ENCODE peak calls at places on chromosomes 1 and 21, in eight cellular contexts. One of them, this sample, is unnamed.

GRCh38 chr1:44347280-44347679 is 7.8 kb downstream of the ERI3 start:
- DNase-seq in left lung: no peak
- DNase-seq in GM04503: peak; percentile 63
- DNase-seq in fibroblast of the aortic adventitia: peak; percentile 87
- DNase-seq in amniotic epithelial cell: no peak
- DNase-seq in Panc1: no peak
- DNase-seq in epithelial cell of esophagus: no peak
- DNase-seq in GM20000: no peak
- DNase-seq in this sample: peak; percentile 29

GRCh38 chr1:241895013-241895412 is 47.0 kb downstream of the EXO1 start:
- DNase-seq in GM20000: peak; percentile 24
- DNase-seq in Panc1: no peak
- DNase-seq in epithelial cell of esophagus: peak; percentile 47
- DNase-seq in left lung: no peak
- DNase-seq in fibroblast of the aortic adventitia: no peak
- DNase-seq in amniotic epithelial cell: no peak
- DNase-seq in GM04503: no peak
- DNase-seq in this sample: no peak

GRCh38 chr1:159005161-159005560 is 4.5 kb upstream of the IFI16 start:
- DNase-seq in Panc1: no peak
- DNase-seq in epithelial cell of esophagus: no peak
- DNase-seq in fibroblast of the aortic adventitia: peak; percentile 47
- DNase-seq in GM20000: no peak
- DNase-seq in amniotic epithelial cell: peak; percentile 48
- DNase-seq in left lung: no peak
- DNase-seq in GM04503: no peak
- DNase-seq in this sample: peak; percentile 35

GRCh38 chr1:40256401-40257084 is 1.5 kb upstream of the ZMPSTE24 start:
- DNase-seq in GM04503: no peak
- DNase-seq in fibroblast of the aortic adventitia: no peak
- DNase-seq in Panc1: no peak
- DNase-seq in left lung: no peak
- DNase-seq in amniotic epithelial cell: no peak
- DNase-seq in epithelial cell of esophagus: no peak
- DNase-seq in GM20000: no peak
- DNase-seq in this sample: peak; percentile 24

GRCh38 chr21:45366931-45367401 is 38.0 kb upstream of the COL18A1 start:
- DNase-seq in Panc1: no peak
- DNase-seq in amniotic epithelial cell: peak; percentile 97
- DNase-seq in GM04503: peak; percentile 65
- DNase-seq in epithelial cell of esophagus: no peak
- DNase-seq in GM20000: no peak
- DNase-seq in left lung: peak; percentile 81
- DNase-seq in fibroblast of the aortic adventitia: peak; percentile 91
- DNase-seq in this sample: peak; percentile 67

GRCh38 chr1:150576794-150577556 is 2.4 kb downstream of the MCL1 start:
- DNase-seq in left lung: no peak
- DNase-seq in GM20000: no peak
- DNase-seq in fibroblast of the aortic adventitia: peak; percentile 46
- DNase-seq in epithelial cell of esophagus: peak; percentile 44
- DNase-seq in GM04503: no peak
- DNase-seq in Panc1: no peak
- DNase-seq in amniotic epithelial cell: peak; percentile 36
- DNase-seq in this sample: peak; percentile 35

GRCh38 chr21:41283211-41283818 is 33.3 kb upstream of the FAM3B start:
- DNase-seq in epithelial cell of esophagus: peak; percentile 87
- DNase-seq in left lung: no peak
- DNase-seq in GM20000: peak; percentile 79
- DNase-seq in fibroblast of the aortic adventitia: peak; percentile 94
- DNase-seq in amniotic epithelial cell: peak; percentile 84
- DNase-seq in Panc1: peak; percentile 54
- DNase-seq in GM04503: peak; percentile 41
- DNase-seq in this sample: peak; percentile 95

GRCh38 chr1:42784946-42785693 is at the start of gene TMEM269:
- DNase-seq in left lung: peak; percentile 80
- DNase-seq in epithelial cell of esophagus: no peak
- DNase-seq in Panc1: no peak
- DNase-seq in amniotic epithelial cell: no peak
- DNase-seq in fibroblast of the aortic adventitia: peak; percentile 1
- DNase-seq in GM04503: no peak
- DNase-seq in GM20000: peak; percentile 65
- DNase-seq in this sample: peak; percentile 26

GRCh38 chr1:103309761-103310160 is 201.4 kb upstream of the COL11A1 start:
- DNase-seq in epithelial cell of esophagus: no peak
- DNase-seq in GM04503: no peak
- DNase-seq in Panc1: no peak
- DNase-seq in left lung: no peak
- DNase-seq in fibroblast of the aortic adventitia: no peak
- DNase-seq in GM20000: no peak
- DNase-seq in amniotic epithelial cell: no peak
- DNase-seq in this sample: no peak

GRCh38 chr1:202282017-202282335 is 59.8 kb downstream of the UBE2T start:
- DNase-seq in GM04503: no peak
- DNase-seq in fibroblast of the aortic adventitia: no peak
- DNase-seq in Panc1: no peak
- DNase-seq in amniotic epithelial cell: no peak
- DNase-seq in GM20000: no peak
- DNase-seq in epithelial cell of esophagus: no peak
- DNase-seq in left lung: peak; percentile 26
- DNase-seq in this sample: no peak

GRCh38 chr21:27001526-27001925 is 34.6 kb upstream of the ADAMTS5 start:
- DNase-seq in GM20000: no peak
- DNase-seq in amniotic epithelial cell: no peak
- DNase-seq in Panc1: no peak
- DNase-seq in left lung: no peak
- DNase-seq in GM04503: peak; percentile 22
- DNase-seq in epithelial cell of esophagus: no peak
- DNase-seq in fibroblast of the aortic adventitia: no peak
- DNase-seq in this sample: no peak

GRCh38 chr1:116664366-116664983 is 3.1 kb downstream of the IGSF3 start:
- DNase-seq in amniotic epithelial cell: no peak
- DNase-seq in Panc1: no peak
- DNase-seq in GM04503: no peak
- DNase-seq in fibroblast of the aortic adventitia: no peak
- DNase-seq in left lung: no peak
- DNase-seq in GM20000: no peak
- DNase-seq in epithelial cell of esophagus: peak; percentile 77
- DNase-seq in this sample: no peak

GRCh38 chr1:41503507-41504125 is 19.1 kb upstream of the EDN2 start:
- DNase-seq in epithelial cell of esophagus: no peak
- DNase-seq in left lung: peak; percentile 40
- DNase-seq in Panc1: no peak
- DNase-seq in fibroblast of the aortic adventitia: no peak
- DNase-seq in GM20000: no peak
- DNase-seq in GM04503: no peak
- DNase-seq in amniotic epithelial cell: no peak
- DNase-seq in this sample: peak; percentile 62

GRCh38 chr1:209931141-209931540 is 6.9 kb upstream of the SYT14 start:
- DNase-seq in GM20000: no peak
- DNase-seq in GM04503: no peak
- DNase-seq in amniotic epithelial cell: no peak
- DNase-seq in Panc1: no peak
- DNase-seq in left lung: no peak
- DNase-seq in epithelial cell of esophagus: no peak
- DNase-seq in fibroblast of the aortic adventitia: no peak
- DNase-seq in this sample: no peak

GRCh38 chr1:60575326-60575874 is 501.8 kb upstream of the C1orf87 start:
- DNase-seq in GM20000: no peak
- DNase-seq in epithelial cell of esophagus: no peak
- DNase-seq in GM04503: no peak
- DNase-seq in Panc1: no peak
- DNase-seq in fibroblast of the aortic adventitia: no peak
- DNase-seq in amniotic epithelial cell: no peak
- DNase-seq in left lung: no peak
- DNase-seq in this sample: no peak

GRCh38 chr1:52927219-52928082 is at the start of gene SCP2:
- DNase-seq in amniotic epithelial cell: peak; percentile 48
- DNase-seq in GM04503: no peak
- DNase-seq in epithelial cell of esophagus: peak; percentile 79
- DNase-seq in GM20000: peak; percentile 89
- DNase-seq in fibroblast of the aortic adventitia: peak; percentile 70
- DNase-seq in Panc1: no peak
- DNase-seq in left lung: peak; percentile 95
- DNase-seq in this sample: peak; percentile 83

GRCh38 chr1:92299477-92300125 is 742 bp downstream of the RPAP2 start:
- DNase-seq in fibroblast of the aortic adventitia: peak; percentile 18
- DNase-seq in amniotic epithelial cell: no peak
- DNase-seq in epithelial cell of esophagus: peak; percentile 20
- DNase-seq in GM04503: no peak
- DNase-seq in left lung: no peak
- DNase-seq in Panc1: no peak
- DNase-seq in GM20000: peak; percentile 7
- DNase-seq in this sample: peak; percentile 12

GRCh38 chr1:64691631-64692030 is 53.2 kb upstream of the RAVER2 start:
- DNase-seq in Panc1: no peak
- DNase-seq in left lung: no peak
- DNase-seq in amniotic epithelial cell: peak; percentile 73
- DNase-seq in fibroblast of the aortic adventitia: no peak
- DNase-seq in GM20000: no peak
- DNase-seq in GM04503: no peak
- DNase-seq in epithelial cell of esophagus: peak; percentile 45
- DNase-seq in this sample: peak; percentile 18

GRCh38 chr1:30028939-30029338 is 694.4 kb downstream of the MATN1 start:
- DNase-seq in epithelial cell of esophagus: no peak
- DNase-seq in fibroblast of the aortic adventitia: no peak
- DNase-seq in Panc1: no peak
- DNase-seq in amniotic epithelial cell: no peak
- DNase-seq in GM04503: no peak
- DNase-seq in GM20000: no peak
- DNase-seq in left lung: no peak
- DNase-seq in this sample: no peak

GRCh38 chr1:33516428-33516827 is 44.0 kb downstream of the ZSCAN20 start:
- DNase-seq in left lung: no peak
- DNase-seq in epithelial cell of esophagus: no peak
- DNase-seq in fibroblast of the aortic adventitia: no peak
- DNase-seq in Panc1: no peak
- DNase-seq in GM20000: no peak
- DNase-seq in GM04503: no peak
- DNase-seq in amniotic epithelial cell: no peak
- DNase-seq in this sample: no peak

GRCh38 chr1:33004628-33005027 is 32.1 kb downstream of the AK2 start:
- DNase-seq in GM20000: no peak
- DNase-seq in amniotic epithelial cell: no peak
- DNase-seq in left lung: no peak
- DNase-seq in GM04503: no peak
- DNase-seq in Panc1: no peak
- DNase-seq in fibroblast of the aortic adventitia: peak; percentile 37
- DNase-seq in epithelial cell of esophagus: peak; percentile 97
- DNase-seq in this sample: no peak

GRCh38 chr21:45040739-45041138 is 33.6 kb upstream of the ADARB1 start:
- DNase-seq in epithelial cell of esophagus: no peak
- DNase-seq in left lung: no peak
- DNase-seq in amniotic epithelial cell: no peak
- DNase-seq in GM20000: no peak
- DNase-seq in Panc1: no peak
- DNase-seq in fibroblast of the aortic adventitia: no peak
- DNase-seq in GM04503: no peak
- DNase-seq in this sample: no peak

GRCh38 chr1:30305519-30305918 is 417.9 kb downstream of the MATN1 start:
- DNase-seq in left lung: no peak
- DNase-seq in fibroblast of the aortic adventitia: no peak
- DNase-seq in GM04503: no peak
- DNase-seq in amniotic epithelial cell: no peak
- DNase-seq in epithelial cell of esophagus: no peak
- DNase-seq in Panc1: no peak
- DNase-seq in GM20000: no peak
- DNase-seq in this sample: no peak

GRCh38 chr1:8274396-8274795 is 43.5 kb upstream of the SLC45A1 start:
- DNase-seq in GM20000: no peak
- DNase-seq in epithelial cell of esophagus: no peak
- DNase-seq in left lung: no peak
- DNase-seq in fibroblast of the aortic adventitia: no peak
- DNase-seq in amniotic epithelial cell: no peak
- DNase-seq in GM04503: no peak
- DNase-seq in Panc1: no peak
- DNase-seq in this sample: no peak

GRCh38 chr1:168362991-168363390 is 82.3 kb downstream of the TBX19 start:
- DNase-seq in epithelial cell of esophagus: no peak
- DNase-seq in GM04503: no peak
- DNase-seq in Panc1: no peak
- DNase-seq in amniotic epithelial cell: no peak
- DNase-seq in left lung: no peak
- DNase-seq in fibroblast of the aortic adventitia: no peak
- DNase-seq in GM20000: no peak
- DNase-seq in this sample: no peak

GRCh38 chr1:29688477-29689365 is 452.4 kb downstream of the PTPRU start:
- DNase-seq in GM20000: no peak
- DNase-seq in fibroblast of the aortic adventitia: peak; percentile 52
- DNase-seq in amniotic epithelial cell: peak; percentile 83
- DNase-seq in left lung: no peak
- DNase-seq in GM04503: peak; percentile 24
- DNase-seq in Panc1: no peak
- DNase-seq in epithelial cell of esophagus: peak; percentile 53
- DNase-seq in this sample: peak; percentile 71

GRCh38 chr1:192485692-192486436 is 89.7 kb upstream of the RGS1 start:
- DNase-seq in amniotic epithelial cell: peak; percentile 99
- DNase-seq in GM04503: peak; percentile 87
- DNase-seq in left lung: no peak
- DNase-seq in GM20000: no peak
- DNase-seq in epithelial cell of esophagus: peak; percentile 94
- DNase-seq in fibroblast of the aortic adventitia: peak; percentile 100
- DNase-seq in Panc1: no peak
- DNase-seq in this sample: peak; percentile 94

GRCh38 chr1:61334718-61335589 is 252.6 kb downstream of the NFIA start:
- DNase-seq in Panc1: no peak
- DNase-seq in left lung: no peak
- DNase-seq in epithelial cell of esophagus: no peak
- DNase-seq in fibroblast of the aortic adventitia: peak; percentile 49
- DNase-seq in GM20000: no peak
- DNase-seq in amniotic epithelial cell: peak; percentile 79
- DNase-seq in GM04503: no peak
- DNase-seq in this sample: no peak

GRCh38 chr21:42570841-42571387 is 57.3 kb downstream of the SLC37A1 start:
- DNase-seq in GM20000: no peak
- DNase-seq in epithelial cell of esophagus: no peak
- DNase-seq in fibroblast of the aortic adventitia: no peak
- DNase-seq in GM04503: no peak
- DNase-seq in Panc1: no peak
- DNase-seq in amniotic epithelial cell: no peak
- DNase-seq in left lung: peak; percentile 65
- DNase-seq in this sample: no peak

GRCh38 chr1:158998037-158998780 is 11.5 kb upstream of the IFI16 start:
- DNase-seq in fibroblast of the aortic adventitia: no peak
- DNase-seq in Panc1: no peak
- DNase-seq in amniotic epithelial cell: no peak
- DNase-seq in left lung: no peak
- DNase-seq in GM20000: no peak
- DNase-seq in GM04503: no peak
- DNase-seq in epithelial cell of esophagus: no peak
- DNase-seq in this sample: no peak

GRCh38 chr1:237042892-237043576 is 1.1 kb downstream of the RYR2 start:
- DNase-seq in epithelial cell of esophagus: peak; percentile 2
- DNase-seq in GM04503: no peak
- DNase-seq in Panc1: no peak
- DNase-seq in amniotic epithelial cell: no peak
- DNase-seq in left lung: peak; percentile 80
- DNase-seq in GM20000: peak; percentile 29
- DNase-seq in fibroblast of the aortic adventitia: no peak
- DNase-seq in this sample: no peak

GRCh38 chr1:179121159-179121938 is 39.5 kb downstream of the TOR3A start:
- DNase-seq in GM20000: peak; percentile 37
- DNase-seq in GM04503: no peak
- DNase-seq in amniotic epithelial cell: peak; percentile 68
- DNase-seq in epithelial cell of esophagus: peak; percentile 43
- DNase-seq in left lung: no peak
- DNase-seq in fibroblast of the aortic adventitia: peak; percentile 82
- DNase-seq in Panc1: no peak
- DNase-seq in this sample: peak; percentile 84

GRCh38 chr1:160748182-160748876 is 9.3 kb downstream of the SLAMF7 start:
- DNase-seq in epithelial cell of esophagus: peak; percentile 90
- DNase-seq in amniotic epithelial cell: peak; percentile 67
- DNase-seq in GM20000: no peak
- DNase-seq in left lung: no peak
- DNase-seq in Panc1: no peak
- DNase-seq in GM04503: no peak
- DNase-seq in fibroblast of the aortic adventitia: no peak
- DNase-seq in this sample: no peak

GRCh38 chr21:24941316-24942185 is 665.7 kb downstream of the MRPL39 start:
- DNase-seq in Panc1: no peak
- DNase-seq in GM20000: no peak
- DNase-seq in fibroblast of the aortic adventitia: no peak
- DNase-seq in epithelial cell of esophagus: peak; percentile 4
- DNase-seq in left lung: no peak
- DNase-seq in amniotic epithelial cell: no peak
- DNase-seq in GM04503: no peak
- DNase-seq in this sample: no peak

This sample was measured in adipocyte.